ENCODE peak calls at places on chromosomes 7 and 10, in four cellular contexts. F is uterus, S is aorta, W is OCI-LY7. M is an unnamed sample.
A peak's percentile ranks its signal among the peaks of the same experiment; 100 is the strongest.

GRCh38 chr7:1659696-1660095 is 10.4 kb upstream of the ELFN1 start:
- DNase-seq in S (no peak), F (no peak), W (no peak), M (peak; percentile 93)

GRCh38 chr10:135601-136464 is 578 bp downstream of the ZMYND11 start:
- DNase-seq in S (peak; percentile 85), W (peak; percentile 62), F (peak; percentile 65), M (peak; percentile 72)

GRCh38 chr7:657565-658119 is 68.9 kb upstream of the DNAAF5 start:
- DNase-seq in W (no peak), S (no peak), F (peak; percentile 39), M (peak; percentile 79)

GRCh38 chr10:28091913-28092312 is 93.0 kb upstream of the ODAD2 start:
- DNase-seq in W (no peak), F (no peak), S (no peak), M (no peak)

GRCh38 chr10:126878594-126878993 is 26.6 kb upstream of the DOCK1 start:
- DNase-seq in W (no peak), F (no peak), S (no peak), M (no peak)

GRCh38 chr7:38727184-38727940 is 96.2 kb upstream of the AMPH start:
- DNase-seq in S (no peak), W (no peak), F (no peak), M (no peak)

GRCh38 chr10:11610855-11611247 is 599 bp downstream of the USP6NL start:
- DNase-seq in S (peak; percentile 52), F (peak; percentile 30), W (peak; percentile 64), M (peak; percentile 52)

GRCh38 chr10:64863836-64864235 is 1342.6 kb downstream of the REEP3 start:
- DNase-seq in F (no peak), S (no peak), W (no peak), M (no peak)

GRCh38 chr7:64310426-64310825 is 3.3 kb upstream of the ZNF736 start:
- DNase-seq in S (no peak), F (no peak), W (no peak), M (no peak)

GRCh38 chr10:4652111-4653010 is 173.6 kb upstream of the AKR1E2 start:
- DNase-seq in S (no peak), F (no peak), W (no peak), M (peak; percentile 25)

GRCh38 chr7:26510226-26510957 is 218.7 kb downstream of the SNX10 start:
- DNase-seq in S (no peak), F (no peak), W (no peak), M (no peak)

GRCh38 chr7:129497156-129497555 is 5.2 kb upstream of the SMKR1 start:
- DNase-seq in S (no peak), F (no peak), W (no peak), M (no peak)

GRCh38 chr7:135684134-135684533 is 21.8 kb downstream of the STMP1 start:
- DNase-seq in F (no peak), W (no peak), S (no peak), M (peak; percentile 29)

GRCh38 chr7:50304911-50305621 is 550 bp downstream of the IKZF1 start:
- DNase-seq in F (no peak), W (peak; percentile 84), S (no peak), M (no peak)

GRCh38 chr7:50302486-50303081 is 1.9 kb upstream of the IKZF1 start:
- DNase-seq in W (no peak), S (no peak), F (no peak), M (no peak)

GRCh38 chr7:50304158-50304910 is at the start of gene IKZF1:
- DNase-seq in W (peak; percentile 70), S (peak; percentile 90), F (no peak), M (no peak)

GRCh38 chr7:50303894-50304157 is 690 bp upstream of the IKZF1 start:
- DNase-seq in W (peak; percentile 61), S (no peak), F (no peak), M (no peak)

DNA sequence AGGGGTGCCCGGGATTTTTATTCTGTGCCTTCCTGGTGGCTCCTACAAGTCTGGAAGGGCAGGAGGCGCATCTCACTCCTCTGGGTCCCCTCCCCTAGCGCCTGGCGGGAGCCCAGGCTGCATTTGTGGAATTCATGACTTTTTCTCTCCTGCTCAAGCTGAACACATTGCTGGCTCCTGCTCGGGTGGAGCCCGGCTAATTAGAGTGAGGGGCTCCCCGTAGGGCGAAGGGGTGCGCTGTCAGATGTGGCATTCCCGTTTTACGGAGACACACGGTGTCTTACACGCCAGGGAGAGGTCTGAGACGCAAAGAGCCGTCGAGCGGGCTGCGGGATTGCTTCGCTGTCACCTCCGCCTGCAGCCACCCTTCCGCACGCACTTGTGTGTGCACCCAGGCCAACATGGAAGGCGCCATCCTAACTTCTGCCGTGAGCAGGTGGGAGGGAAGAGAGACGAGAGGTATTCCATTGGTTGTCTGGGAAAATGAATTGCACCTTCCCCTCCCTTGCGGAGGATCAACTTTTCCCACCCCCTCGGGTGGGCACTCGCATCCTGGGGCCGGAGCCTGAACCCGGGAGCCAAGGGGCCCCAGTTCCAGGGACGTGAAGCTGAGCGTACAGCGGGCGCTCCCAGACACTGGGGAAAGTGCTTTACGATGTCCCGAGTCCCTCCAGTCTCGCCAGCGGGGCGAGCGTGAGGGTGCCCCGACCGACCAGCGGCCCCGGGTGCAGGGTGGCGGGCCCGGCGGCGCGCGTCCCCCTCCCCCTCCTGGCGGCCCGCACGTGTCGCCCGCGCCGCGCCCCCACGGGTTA is 1.2 kb upstream of the IKZF1 start:
- DNase-seq in S (no peak), F (no peak), W (no peak), M (no peak)
- H3K4me3 ChIP-seq in S (peak overlapping the region; percentile 33), F (no peak overlapping the region), W (peak overlapping the region; percentile 53), M (no peak overlapping the region)

GRCh38 chr10:125014984-125015944 is 73.3 kb downstream of the ZRANB1 start:
- DNase-seq in F (peak; percentile 26), W (no peak), S (peak; percentile 82), M (no peak)
- H3K4me3 ChIP-seq in F (no peak overlapping the region), W (no peak overlapping the region), S (no peak overlapping the region), M (no peak overlapping the region)

GRCh38 chr10:50622497-50623298 is 1.1 kb downstream of the SGMS1 start:
- DNase-seq in S (peak; percentile 68), W (peak; percentile 52), F (peak; percentile 32), M (peak; percentile 48)

GRCh38 chr10:50621981-50622496 is 1.7 kb downstream of the SGMS1 start:
- DNase-seq in F (peak; percentile 99), S (peak; percentile 98), W (peak; percentile 91), M (peak; percentile 96)

GRCh38 chr10:50624866-50625491 is 1.2 kb upstream of the SGMS1 start:
- DNase-seq in W (peak; percentile 88), S (peak; percentile 78), F (peak; percentile 64), M (peak; percentile 71)

GRCh38 chr10:50624154-50624865 is 554 bp upstream of the SGMS1 start:
- DNase-seq in S (peak; percentile 98), F (peak; percentile 95), W (peak; percentile 97), M (peak; percentile 97)

GRCh38 chr10:50623299-50624153 is at the start of gene SGMS1:
- DNase-seq in S (peak; percentile 93), F (peak; percentile 75), W (peak; percentile 90), M (peak; percentile 86)
- H3K4me3 ChIP-seq in S (peak within 1 kb of the TSS; percentile 83), F (peak within 1 kb of the TSS; percentile 93), W (peak within 1 kb of the TSS; percentile 88), M (peak within 1 kb of the TSS; percentile 91)

GRCh38 chr10:113287592-113287991 is 265.3 kb upstream of the HABP2 start:
- DNase-seq in S (no peak), W (no peak), F (no peak), M (no peak)
- H3K4me3 ChIP-seq in S (no peak overlapping the region), W (no peak overlapping the region), F (no peak overlapping the region), M (no peak overlapping the region)

DNA sequence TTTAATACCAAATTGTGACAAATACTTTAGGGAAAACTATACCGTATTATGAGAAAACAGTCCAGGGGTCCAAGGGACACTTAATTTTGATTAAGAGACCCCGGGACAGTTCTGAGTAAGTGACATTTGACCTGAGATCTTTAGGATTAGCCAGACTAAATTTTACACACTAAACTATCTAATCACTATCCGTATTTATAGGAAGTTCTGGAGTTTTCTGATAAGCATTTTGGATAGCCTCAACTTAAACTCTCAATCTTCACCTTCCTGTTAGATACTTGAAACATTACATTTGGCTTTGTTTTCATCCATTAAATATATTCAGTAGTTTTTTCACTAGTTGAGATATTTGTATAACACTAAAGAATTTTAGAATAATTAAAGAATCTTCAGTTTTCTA is 5.4 kb downstream of the PIK3CG start:
- DNase-seq in W (no peak), S (no peak), F (no peak), M (no peak)
- H3K4me3 ChIP-seq in W (peak overlapping the region; percentile 65), S (no peak overlapping the region), F (no peak overlapping the region), M (no peak overlapping the region)

GRCh38 chr10:71467569-71468362 is 71.0 kb downstream of the CDH23 start:
- DNase-seq in W (no peak), F (no peak), S (peak; percentile 8), M (no peak)
- H3K4me3 ChIP-seq in W (no peak overlapping the region), F (no peak overlapping the region), S (no peak overlapping the region), M (no peak overlapping the region)

M was measured in fibroblast of villous mesenchyme.